ENCODE peak calls at places on chromosomes 12 and 14, in four cellular contexts. F is stimulated activated CD8-positive, alpha-beta memory T cell treated with anti-CD3 and anti-CD28 coated beads, Interleukin-4, amount 100 ng/mL, for 1 hour; N is MG63; C is T-helper 2 cell. S is an unnamed sample.

GRCh38 chr12:116700066-116700465 is 37.8 kb downstream of the SPRING1 start:
- DNase-seq in N (no peak), F (no peak), C (no peak), S (no peak)

GRCh38 chr12:32907898-32908476 is 11.4 kb upstream of the PKP2 start:
- DNase-seq in C (no peak), N (no peak), F (no peak), S (no peak)

GRCh38 chr14:68008491-68008890 is 188.9 kb downstream of the RAD51B start:
- DNase-seq in C (no peak), F (no peak), N (no peak), S (no peak)

GRCh38 chr14:51382506-51382905 is 142.5 kb downstream of the TMX1 start:
- DNase-seq in N (no peak), F (no peak), C (no peak), S (no peak)

GRCh38 chr12:6273209-6273928 is 37.1 kb upstream of the PLEKHG6 start:
- DNase-seq in C (no peak), F (no peak), N (no peak), S (no peak)

GRCh38 chr14:103259801-103260628 is 74.0 kb upstream of the EIF5 start:
- DNase-seq in C (no peak), N (no peak), F (no peak), S (no peak)

GRCh38 chr12:64452559-64453329 is 824 bp downstream of the TBK1 start:
- DNase-seq in F (no peak), C (peak), N (peak), S (no peak)

GRCh38 chr14:36617824-36618223 is 35.4 kb upstream of the NKX2-8 start:
- DNase-seq in N (peak), F (no peak), C (no peak), S (no peak)

GRCh38 chr12:48388938-48389337 is 38.2 kb upstream of the ZNF641 start:
- DNase-seq in C (no peak), N (no peak), F (no peak), S (no peak)

GRCh38 chr12:101127521-101128219 is 82.4 kb downstream of the SLC5A8 start:
- DNase-seq in N (peak), F (no peak), C (no peak), S (no peak)

GRCh38 chr12:122106891-122107660 is 28.5 kb downstream of the MLXIP start:
- DNase-seq in F (no peak), N (no peak), C (no peak), S (no peak)

GRCh38 chr12:52266514-52266913 is 7.9 kb upstream of the KRT86 start:
- DNase-seq in F (no peak), C (no peak), N (no peak), S (no peak)

GRCh38 chr12:59067068-59067467 is 146.8 kb upstream of the LRIG3 start:
- DNase-seq in F (no peak), C (no peak), N (no peak), S (no peak)

GRCh38 chr12:89087149-89087834 is 265.0 kb downstream of the DUSP6 start:
- DNase-seq in N (no peak), C (no peak), F (no peak), S (no peak)

GRCh38 chr12:2390850-2391390 is 338.1 kb downstream of the CACNA1C start:
- DNase-seq in C (no peak), F (no peak), N (no peak), S (no peak)

GRCh38 chr14:20427231-20428009 is 8.5 kb downstream of the KLHL33 start:
- DNase-seq in C (no peak), N (no peak), F (no peak), S (no peak)

GRCh38 chr12:91667698-91668097 is 477.9 kb downstream of the BTG1 start:
- DNase-seq in N (no peak), C (no peak), F (no peak), S (no peak)

GRCh38 chr12:104930388-104931326 is 27.4 kb downstream of the SLC41A2 start:
- DNase-seq in F (no peak), N (no peak), C (no peak), S (peak)

GRCh38 chr12:52800259-52800917 is 4.5 kb upstream of the KRT3 start:
- DNase-seq in N (no peak), C (no peak), F (no peak), S (no peak)

GRCh38 chr12:53495903-53496751 is 3.1 kb downstream of the MAP3K12 start:
- DNase-seq in F (no peak), N (peak), C (no peak), S (no peak)

S was measured in stimulated activated naive CD8-positive, alpha-beta T cell treated with anti-CD3 and anti-CD28 coated beads, Interleukin-15, amount 100 ng/mL, for 72 hours.